ENCODE peak calls at places on chromosomes 12 and 14, in seven cellular contexts. X, Q, S, L, K, T and Y are unnamed samples. For H3K36me3, the result is how much of the 10 kb centered on the place peaks cover.

GRCh38 chr12:113173081-113173698 is 12.1 kb downstream of the DDX54 start:
- DNase-seq in T (no peak), S (no peak), X (no peak), K (no peak), Q (no peak), L (no peak), Y (no peak)

GRCh38 chr12:10211975-10212622 is 578 bp upstream of the GABARAPL1 start:
- DNase-seq in X (peak), K (peak), L (peak), Q (peak), S (peak), T (peak), Y (peak)

GRCh38 chr14:76829650-76830421 is 3.6 kb downstream of the LRRC74A start:
- DNase-seq in Q (peak), K (no peak), T (peak), X (no peak), L (no peak), S (no peak), Y (no peak)

GRCh38 chr12:49451468-49452259 is 84.4 kb downstream of the SPATS2 start:
- DNase-seq in L (no peak), T (no peak), X (no peak), K (no peak), S (no peak), Q (no peak), Y (no peak)

GRCh38 chr12:99984271-99985128 is at the start of gene ANKS1B:
- DNase-seq in L (peak), S (no peak), T (peak), X (peak), Q (peak), K (peak), Y (peak)

GRCh38 chr12:130818381-130819247 is 20.4 kb downstream of the STX2 start:
- DNase-seq in X (peak), T (peak), Q (peak), L (peak), K (no peak), S (no peak), Y (peak)

GRCh38 chr12:118059645-118060275 is 1.2 kb downstream of the WSB2 start:
- DNase-seq in Q (no peak), L (no peak), T (no peak), S (no peak), K (no peak), X (no peak), Y (no peak)

GRCh38 chr14:104503691-104504090 is 75.9 kb upstream of the C14orf180 start:
- DNase-seq in T (no peak), L (no peak), Q (no peak), X (no peak), S (no peak), K (no peak), Y (no peak)

GRCh38 chr12:79058342-79058741 is 193.8 kb downstream of the SYT1 start:
- DNase-seq in X (no peak), S (peak), Q (no peak), T (no peak), L (no peak), K (no peak), Y (no peak)

DNA sequence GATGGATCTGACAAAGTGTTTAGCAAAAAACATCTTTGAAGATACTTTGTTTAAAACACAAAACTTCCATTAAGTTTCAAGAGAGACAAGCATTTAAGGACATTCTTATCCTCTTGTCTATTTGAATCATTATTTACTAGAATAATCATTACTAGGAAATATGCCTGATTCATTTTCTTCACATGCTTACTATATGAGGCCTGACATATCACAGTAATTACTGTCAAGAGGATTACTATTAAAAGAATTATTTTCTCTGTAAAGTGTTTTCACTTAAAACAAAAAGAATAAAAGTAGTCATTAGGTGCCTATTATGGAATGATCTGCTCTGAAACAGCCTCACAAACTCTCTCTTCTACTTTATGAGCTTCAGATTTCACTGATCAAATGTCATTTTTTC is 402.1 kb upstream of the MGAT4C start:
- DNase-seq in Q (no peak), X (no peak), L (no peak), K (no peak), S (no peak), T (no peak), Y (no peak)
- H3K36me3 ChIP-seq in Q (under half), X (under half), L (under half), K (under half), S (under half), T (under half), Y (under half)

GRCh38 chr12:21942377-21942703 is 1.1 kb upstream of the ABCC9 start:
- DNase-seq in T (no peak), L (no peak), K (no peak), Q (no peak), X (no peak), S (no peak), Y (no peak)
- H3K4me3 ChIP-seq in T (peak), L (peak), K (peak), Q (peak), X (peak), S (no peak), Y (peak)

GRCh38 chr14:93136009-93136408 is 20.3 kb upstream of the ITPK1 start:
- DNase-seq in L (no peak), Q (no peak), S (no peak), K (no peak), T (no peak), X (no peak), Y (no peak)

GRCh38 chr14:93135399-93135798 is 19.7 kb upstream of the ITPK1 start:
- DNase-seq in K (no peak), Q (peak), S (no peak), L (no peak), X (peak), T (no peak), Y (no peak)

GRCh38 chr14:93132472-93133065 is 16.8 kb upstream of the ITPK1 start:
- DNase-seq in T (no peak), S (no peak), X (no peak), Q (peak), K (no peak), L (no peak), Y (peak)

GRCh38 chr14:93137864-93138263 is 22.1 kb upstream of the ITPK1 start:
- DNase-seq in X (peak), S (no peak), Q (peak), L (peak), K (no peak), T (peak), Y (peak)

DNA sequence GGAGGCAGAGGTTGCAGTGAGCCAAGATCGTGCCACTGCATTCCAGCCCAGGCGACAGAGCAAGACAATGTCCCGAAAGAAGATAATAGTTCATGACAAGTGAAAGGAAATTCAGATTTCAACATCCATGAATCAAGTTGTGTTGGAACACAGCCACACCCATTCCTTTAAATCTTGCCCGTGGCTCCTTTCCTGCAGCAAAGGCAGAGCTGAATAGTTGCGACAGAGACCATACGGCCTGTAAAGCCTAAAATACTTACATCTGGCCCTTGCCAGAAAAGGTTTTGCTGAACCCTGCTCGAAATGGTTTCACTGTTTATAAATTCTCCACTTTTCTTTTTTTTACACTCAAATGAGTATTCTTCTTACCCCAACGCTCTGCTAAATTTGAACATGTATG is 17.8 kb upstream of the ITPK1 start:
- DNase-seq in K (no peak), L (no peak), T (peak), Q (no peak), S (no peak), X (no peak), Y (no peak)
- TF ChIP-seq POLR2AphosphoS5 in K (peak), L (no peak), T (peak), Q (peak), S (no peak), X (no peak), Y (peak)

GRCh38 chr12:1888923-1889322 is 29.5 kb downstream of the CACNA2D4 start:
- DNase-seq in S (no peak), Q (no peak), T (no peak), X (no peak), K (no peak), L (no peak), Y (no peak)
- H3K36me3 ChIP-seq in S (under half), Q (under half), T (under half), X (under half), K (under half), L (under half), Y (under half)